ENCODE peak calls at places on chromosomes 7 and 10, in four cellular contexts. J, W, S and Z are unnamed samples.

GRCh38 chr10:95363303-95363912 is 72.6 kb upstream of the PDLIM1 start:
- DNase-seq in S (peak; percentile 71), J (peak; percentile 58), W (peak; percentile 61), Z (peak; percentile 51)

GRCh38 chr10:130559213-130559944 is 423.2 kb downstream of the GLRX3 start:
- DNase-seq in S (no peak), W (no peak), J (no peak), Z (no peak)

GRCh38 chr7:142177869-142178268 is 66.4 kb downstream of the MGAM2 start:
- DNase-seq in W (no peak), J (no peak), S (no peak), Z (no peak)

GRCh38 chr10:556971-557370 is 132.5 kb downstream of the DIP2C start:
- DNase-seq in S (no peak), W (no peak), J (no peak), Z (no peak)

GRCh38 chr10:77591238-77591880 is 46.2 kb downstream of the KCNMA1 start:
- DNase-seq in J (no peak), S (no peak), W (no peak), Z (no peak)

GRCh38 chr7:120743128-120743527 is 114.8 kb downstream of the TSPAN12 start:
- DNase-seq in J (no peak), W (no peak), S (no peak), Z (peak; percentile 65)

GRCh38 chr10:46033602-46034011 is 3.2 kb upstream of the NCOA4 start:
- DNase-seq in W (no peak), J (no peak), S (peak; percentile 86), Z (no peak)

GRCh38 chr10:97760461-97761257 is 11.1 kb downstream of the SFRP5 start:
- DNase-seq in J (no peak), S (no peak), W (no peak), Z (no peak)

GRCh38 chr10:126376956-126377355 is 11.3 kb downstream of the ADAM12 start:
- DNase-seq in W (no peak), S (no peak), J (no peak), Z (no peak)

GRCh38 chr7:99901581-99901980 is 17.7 kb downstream of the TRIM4 start:
- DNase-seq in J (no peak), W (no peak), S (no peak), Z (no peak)

GRCh38 chr7:102107474-102108104 is 179.1 kb upstream of the SH2B2 start:
- DNase-seq in J (no peak), S (no peak), W (no peak), Z (no peak)

GRCh38 chr10:14603539-14604102 is 171.1 kb downstream of the FAM107B start:
- DNase-seq in J (no peak), S (no peak), W (no peak), Z (no peak)

GRCh38 chr7:155800301-155800700 is 12.0 kb downstream of the SHH start:
- DNase-seq in W (no peak), S (no peak), J (no peak), Z (no peak)

GRCh38 chr10:114030140-114030539 is 13.5 kb upstream of the ADRB1 start:
- DNase-seq in J (no peak), W (peak; percentile 12), S (no peak), Z (no peak)

GRCh38 chr7:11374629-11375028 is 401.0 kb downstream of the PHF14 start:
- DNase-seq in W (no peak), S (no peak), J (no peak), Z (no peak)

GRCh38 chr10:14673189-14673947 is 101.3 kb downstream of the FAM107B start:
- DNase-seq in J (no peak), W (no peak), S (no peak), Z (no peak)

GRCh38 chr7:48170506-48170905 is 752 bp upstream of the ABCA13 start:
- DNase-seq in S (no peak), W (no peak), J (no peak), Z (no peak)

GRCh38 chr10:188546-188945 is 53.3 kb downstream of the ZMYND11 start:
- DNase-seq in S (no peak), J (no peak), W (no peak), Z (no peak)

GRCh38 chr10:112689327-112689726 is 242.3 kb downstream of the VTI1A start:
- DNase-seq in S (peak; percentile 16), J (no peak), W (peak; percentile 10), Z (no peak)

GRCh38 chr10:24722131-24722675 is 1.5 kb downstream of the ARHGAP21 start:
- DNase-seq in W (no peak), J (no peak), S (no peak), Z (no peak)

GRCh38 chr7:57417736-57418135 is 32.2 kb upstream of the ZNF716 start:
- DNase-seq in S (no peak), W (no peak), J (no peak), Z (no peak)

GRCh38 chr7:130369831-130370230 is 10.5 kb upstream of the CPA1 start:
- DNase-seq in W (no peak), J (no peak), S (no peak), Z (no peak)

GRCh38 chr10:47111329-47111862 is 188.6 kb upstream of the GDF10 start:
- DNase-seq in J (no peak), S (no peak), W (no peak), Z (no peak)

GRCh38 chr7:144842377-144842851 is 6.6 kb upstream of the TPK1 start:
- DNase-seq in W (no peak), J (no peak), S (no peak), Z (no peak)
- TF ChIP-seq POLR2AphosphoS5 in W (no peak), J (no peak), S (no peak), Z (no peak)

DNA sequence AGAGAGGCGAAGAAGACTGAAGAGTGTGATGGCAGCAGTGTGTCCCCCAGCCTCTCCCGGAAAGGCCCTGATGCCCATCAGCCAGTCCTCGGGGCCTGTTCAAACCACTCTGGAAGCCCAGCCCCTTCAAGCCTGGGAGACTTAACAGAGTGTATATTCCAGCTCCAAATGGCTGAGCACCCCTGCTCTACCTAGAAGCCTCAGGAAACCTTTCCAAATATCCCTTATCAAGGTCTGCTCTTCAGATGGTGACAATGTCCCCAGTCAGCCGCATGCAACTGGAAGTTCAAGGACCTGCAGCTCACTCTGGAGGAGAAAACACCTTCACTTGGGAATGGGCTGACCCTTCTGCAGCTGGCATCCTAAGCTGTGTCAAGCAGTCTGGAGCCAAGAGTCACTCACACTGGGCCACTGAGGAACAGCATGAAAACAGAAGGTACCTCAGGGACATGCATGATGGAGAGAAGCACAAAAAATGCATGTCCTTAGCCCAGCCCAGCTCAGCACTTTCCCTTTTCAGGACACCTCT is 10.2 kb downstream of the ANXA11 start:
- DNase-seq in W (no peak), S (no peak), J (no peak), Z (no peak)
- TF ChIP-seq TCF7L2 in W (no peak), S (no peak), J (no peak), Z (no peak)

DNA sequence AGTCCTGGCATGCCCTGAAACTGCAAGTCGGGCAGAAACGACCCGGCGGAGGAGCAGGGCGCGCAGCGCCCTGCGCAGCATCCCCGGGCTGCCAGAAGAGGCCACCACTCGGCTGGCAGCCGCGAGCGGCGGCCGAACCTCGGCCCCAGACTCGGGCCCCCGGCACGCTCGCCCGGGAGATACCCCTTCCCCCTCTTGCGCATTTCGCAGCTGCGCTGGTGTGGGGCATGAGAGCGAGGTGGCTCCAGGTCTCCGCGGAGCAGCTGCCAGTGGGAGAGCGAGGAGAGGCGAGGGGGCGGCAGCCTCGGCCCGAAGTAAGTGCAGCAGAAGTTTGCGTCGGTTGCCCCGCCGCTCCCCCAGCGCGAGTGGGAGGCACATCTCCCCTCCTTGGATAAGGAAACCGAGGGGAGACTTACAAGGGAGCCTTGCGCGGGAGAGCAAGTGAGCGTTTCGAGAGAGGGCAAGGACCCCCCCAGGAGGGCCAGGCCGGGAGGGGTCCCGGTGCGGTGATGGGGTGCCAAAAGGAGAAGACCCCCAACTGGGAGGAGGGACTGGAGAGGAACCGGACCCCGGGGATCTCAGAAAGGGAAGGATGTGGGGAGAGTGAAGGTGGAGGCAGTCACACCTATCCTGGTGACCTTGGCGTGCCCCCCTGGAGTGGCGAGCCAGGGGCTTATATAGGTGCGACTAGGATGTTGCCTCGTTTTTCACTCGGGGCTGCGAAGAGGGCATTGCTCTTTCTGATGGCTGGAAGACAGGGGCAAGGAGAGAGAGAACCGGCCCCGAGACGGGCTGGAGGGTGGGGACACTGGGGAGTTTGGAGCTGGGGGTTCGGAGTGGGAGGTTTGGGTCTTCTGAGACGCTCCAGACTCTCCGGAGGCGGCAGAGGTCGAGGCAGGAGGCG is 256.3 kb downstream of the OTUD1 start:
- DNase-seq in J (no peak), W (no peak), S (no peak), Z (no peak)
- TF ChIP-seq CTCF in J (no peak), W (no peak), S (no peak), Z (no peak)

GRCh38 chr10:5508161-5508604 is 8.8 kb upstream of the CALML5 start:
- DNase-seq in W (no peak), S (no peak), J (no peak), Z (no peak)
- TF ChIP-seq POLR2AphosphoS5 in W (no peak), S (no peak), J (no peak), Z (no peak)

GRCh38 chr7:112721395-112721794 is 68.8 kb downstream of the TMEM168 start:
- DNase-seq in W (no peak), S (no peak), J (no peak), Z (no peak)
- TF ChIP-seq TCF7L2 in W (no peak), S (no peak), J (no peak), Z (no peak)

GRCh38 chr7:55128693-55129394 is 110.0 kb downstream of the EGFR start:
- DNase-seq in S (no peak), J (no peak), W (no peak), Z (no peak)
- TF ChIP-seq CTCF in S (no peak), J (no peak), W (no peak), Z (no peak)

GRCh38 chr7:44103566-44103940 is 592 bp upstream of the AEBP1 start:
- DNase-seq in S (no peak), J (no peak), W (no peak), Z (no peak)

GRCh38 chr7:44102846-44103565 is 1.1 kb upstream of the AEBP1 start:
- DNase-seq in J (no peak), W (no peak), S (no peak), Z (no peak)

GRCh38 chr7:44100458-44101303 is 3.5 kb upstream of the AEBP1 start:
- DNase-seq in J (no peak), S (no peak), W (no peak), Z (no peak)

GRCh38 chr7:44101304-44101965 is 2.7 kb upstream of the AEBP1 start:
- DNase-seq in S (no peak), J (no peak), W (no peak), Z (no peak)

GRCh38 chr7:44101966-44102845 is 1.9 kb upstream of the AEBP1 start:
- DNase-seq in S (no peak), J (no peak), W (no peak), Z (no peak)
- TF ChIP-seq POLR2AphosphoS5 in S (no peak), J (no peak), W (no peak), Z (no peak)

DNA sequence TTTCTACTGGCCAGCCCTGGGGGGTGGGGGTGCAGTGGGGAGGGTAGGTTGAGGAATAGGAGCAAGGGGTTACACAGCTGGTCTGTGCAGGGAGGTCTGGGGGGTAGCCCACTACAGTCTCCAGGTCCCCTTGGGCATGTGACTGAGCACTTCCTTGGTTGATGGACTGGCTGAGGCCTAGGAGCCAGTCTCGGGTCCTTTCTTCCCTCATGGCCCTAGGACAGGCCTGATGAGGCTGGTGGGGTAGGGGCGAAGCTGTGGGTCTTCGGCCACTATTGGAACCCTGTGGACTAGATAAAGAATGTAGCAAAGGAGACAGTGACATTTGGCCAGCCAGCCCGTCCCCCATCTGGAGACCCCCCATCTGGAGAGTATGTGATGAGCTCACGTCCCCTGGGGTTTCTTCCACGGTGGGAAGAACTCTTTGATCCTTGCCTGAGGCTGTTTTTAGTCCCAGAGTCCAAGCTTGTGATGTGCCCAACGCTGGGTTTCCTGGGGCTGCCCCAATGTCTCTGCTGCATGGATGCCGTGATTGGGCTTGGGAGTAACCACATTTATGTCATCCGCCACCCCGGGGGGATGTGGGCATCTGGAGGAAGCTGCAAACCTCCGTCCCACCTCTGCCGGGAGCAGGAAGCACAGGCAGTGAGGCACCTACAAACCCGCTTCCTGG is 20.7 kb downstream of the FAM241B start:
- DNase-seq in W (no peak), J (no peak), S (no peak), Z (no peak)
- TF ChIP-seq TCF7L2 in W (no peak), J (no peak), S (no peak), Z (no peak)

GRCh38 chr10:26491276-26491675 is 53.1 kb downstream of the APBB1IP start:
- DNase-seq in J (no peak), S (no peak), W (no peak), Z (no peak)
- TF ChIP-seq CTCF in J (no peak), S (no peak), W (no peak), Z (no peak)